ENCODE peak calls at places on chromosomes 2 and 18, in seven cellular contexts. N is testis, P is MM.1S, W is left ventricle myocardium inferior, Y is AG10803, E is colonic mucosa, B is mucosa of descending colon. J is an unnamed sample.

GRCh38 chr2:40844353-40845277 is 392.7 kb upstream of the SLC8A1 start:
- DNase-seq in N (no peak), P (no peak), W (no peak), Y (no peak), E (no peak), B (no peak), J (no peak)

GRCh38 chr18:10752407-10752806 is 226.6 kb downstream of the NAPG start:
- DNase-seq in N (no peak), P (no peak), W (no peak), Y (peak), E (no peak), B (no peak), J (no peak)

GRCh38 chr18:72986103-72986502 is 118.3 kb upstream of the NETO1 start:
- DNase-seq in N (no peak), P (no peak), W (no peak), Y (no peak), E (no peak), B (no peak), J (no peak)

GRCh38 chr2:220365023-220365422 is 737.6 kb downstream of the SLC4A3 start:
- DNase-seq in N (no peak), P (no peak), W (no peak), Y (peak), E (no peak), B (no peak), J (no peak)

GRCh38 chr2:105299290-105299689 is 30.2 kb downstream of the TGFBRAP1 start:
- DNase-seq in N (no peak), P (no peak), W (no peak), Y (no peak), E (no peak), B (no peak), J (no peak)

GRCh38 chr2:237791977-237792727 is 6.4 kb upstream of the RBM44 start:
- DNase-seq in N (no peak), P (no peak), W (no peak), Y (peak), E (no peak), B (no peak), J (no peak)

GRCh38 chr2:165313448-165313847 is 74.2 kb downstream of the SCN2A start:
- DNase-seq in N (no peak), P (no peak), W (no peak), Y (no peak), E (no peak), B (no peak), J (no peak)

GRCh38 chr2:121242175-121242875 is 42.7 kb downstream of the TFCP2L1 start:
- DNase-seq in N (no peak), P (no peak), W (no peak), Y (no peak), E (no peak), B (no peak), J (no peak)

GRCh38 chr18:5868218-5868904 is 27.0 kb downstream of the TMEM200C start:
- DNase-seq in N (peak), P (peak), W (peak), Y (peak), E (peak), B (peak), J (peak)

GRCh38 chr18:79887181-79888000 is 64.1 kb downstream of the SLC66A2 start:
- DNase-seq in N (peak), P (no peak), W (no peak), Y (no peak), E (no peak), B (peak), J (no peak)

GRCh38 chr18:78611201-78611800 is 368.3 kb upstream of the SALL3 start:
- DNase-seq in N (no peak), P (no peak), W (no peak), Y (no peak), E (no peak), B (no peak), J (no peak)

GRCh38 chr2:237943395-237944094 is 23.3 kb upstream of the UBE2F start:
- DNase-seq in N (no peak), P (no peak), W (no peak), Y (no peak), E (no peak), B (no peak), J (no peak)

GRCh38 chr2:239245872-239246701 is 154.7 kb downstream of the HDAC4 start:
- DNase-seq in N (no peak), P (no peak), W (no peak), Y (no peak), E (peak), B (peak), J (no peak)

GRCh38 chr18:79447703-79448367 is 52.1 kb downstream of the NFATC1 start:
- DNase-seq in N (no peak), P (no peak), W (no peak), Y (no peak), E (no peak), B (no peak), J (no peak)

GRCh38 chr2:184611221-184612085 is 13.1 kb downstream of the ZNF804A start:
- DNase-seq in N (no peak), P (peak), W (no peak), Y (peak), E (no peak), B (no peak), J (no peak)

GRCh38 chr2:148742373-148742772 is 97.8 kb downstream of the EPC2 start:
- DNase-seq in N (no peak), P (no peak), W (no peak), Y (no peak), E (no peak), B (no peak), J (no peak)

GRCh38 chr2:42755161-42755900 is 8.6 kb downstream of the OXER1 start:
- DNase-seq in N (peak), P (no peak), W (no peak), Y (peak), E (no peak), B (no peak), J (no peak)

GRCh38 chr2:72293620-72294019 is 146.0 kb upstream of the CYP26B1 start:
- DNase-seq in N (no peak), P (no peak), W (no peak), Y (peak), E (no peak), B (no peak), J (no peak)

GRCh38 chr2:236403125-236403524 is 138.9 kb upstream of the ASB18 start:
- DNase-seq in N (no peak), P (no peak), W (no peak), Y (no peak), E (no peak), B (no peak), J (peak)

GRCh38 chr2:46277470-46278190 is 19.6 kb upstream of the EPAS1 start:
- DNase-seq in N (no peak), P (peak), W (peak), Y (no peak), E (no peak), B (peak), J (no peak)

GRCh38 chr18:46716336-46716735 is 40.5 kb downstream of the ST8SIA5 start:
- DNase-seq in N (no peak), P (no peak), W (no peak), Y (no peak), E (no peak), B (no peak), J (no peak)

GRCh38 chr2:107259411-107260195 is 373.6 kb upstream of the ST6GAL2 start:
- DNase-seq in N (no peak), P (no peak), W (no peak), Y (no peak), E (no peak), B (no peak), J (no peak)

GRCh38 chr2:227230151-227230550 is 65.7 kb downstream of the COL4A3 start:
- DNase-seq in N (no peak), P (no peak), W (no peak), Y (no peak), E (no peak), B (no peak), J (no peak)

GRCh38 chr2:170292415-170292814 is 114.5 kb downstream of the MYO3B start:
- DNase-seq in N (no peak), P (no peak), W (no peak), Y (no peak), E (no peak), B (no peak), J (no peak)

GRCh38 chr2:45992021-45992745 is 305.0 kb upstream of the EPAS1 start:
- DNase-seq in N (no peak), P (no peak), W (no peak), Y (peak), E (peak), B (peak), J (no peak)

GRCh38 chr2:106187426-106187825 is 6.7 kb downstream of the UXS1 start:
- DNase-seq in N (no peak), P (no peak), W (no peak), Y (no peak), E (no peak), B (no peak), J (no peak)

GRCh38 chr2:223027442-223027841 is 24.5 kb upstream of the KCNE4 start:
- DNase-seq in N (no peak), P (no peak), W (no peak), Y (peak), E (no peak), B (no peak), J (no peak)

GRCh38 chr2:75666821-75667344 is 20.3 kb downstream of the MRPL19 start:
- DNase-seq in N (no peak), P (no peak), W (no peak), Y (no peak), E (no peak), B (no peak), J (no peak)

GRCh38 chr2:227503433-227504406 is 31.8 kb downstream of the AGFG1 start:
- DNase-seq in N (no peak), P (no peak), W (no peak), Y (peak), E (peak), B (peak), J (no peak)

GRCh38 chr18:44876024-44876423 is 195.3 kb downstream of the SETBP1 start:
- DNase-seq in N (no peak), P (no peak), W (no peak), Y (no peak), E (no peak), B (no peak), J (no peak)

GRCh38 chr18:45628979-45629958 is 14.0 kb downstream of the SLC14A2 start:
- DNase-seq in N (no peak), P (no peak), W (no peak), Y (peak), E (no peak), B (no peak), J (no peak)

GRCh38 chr2:212926948-212927347 is 224.5 kb downstream of the IKZF2 start:
- DNase-seq in N (peak), P (no peak), W (peak), Y (no peak), E (no peak), B (no peak), J (no peak)

GRCh38 chr2:60335533-60336237 is 217.8 kb downstream of the BCL11A start:
- DNase-seq in N (no peak), P (no peak), W (no peak), Y (no peak), E (no peak), B (no peak), J (no peak)

GRCh38 chr2:108226570-108226969 is 13.2 kb upstream of the SULT1C3 start:
- DNase-seq in N (no peak), P (no peak), W (no peak), Y (no peak), E (no peak), B (no peak), J (no peak)

GRCh38 chr18:60656563-60656962 is 284.0 kb upstream of the MC4R start:
- DNase-seq in N (no peak), P (no peak), W (no peak), Y (no peak), E (no peak), B (no peak), J (no peak)

GRCh38 chr18:12691021-12691420 is 11.5 kb downstream of the CEP76 start:
- DNase-seq in N (no peak), P (no peak), W (no peak), Y (no peak), E (no peak), B (no peak), J (no peak)

GRCh38 chr18:12689256-12689655 is 13.3 kb downstream of the CEP76 start:
- DNase-seq in N (no peak), P (no peak), W (no peak), Y (no peak), E (no peak), B (no peak), J (no peak)

DNA sequence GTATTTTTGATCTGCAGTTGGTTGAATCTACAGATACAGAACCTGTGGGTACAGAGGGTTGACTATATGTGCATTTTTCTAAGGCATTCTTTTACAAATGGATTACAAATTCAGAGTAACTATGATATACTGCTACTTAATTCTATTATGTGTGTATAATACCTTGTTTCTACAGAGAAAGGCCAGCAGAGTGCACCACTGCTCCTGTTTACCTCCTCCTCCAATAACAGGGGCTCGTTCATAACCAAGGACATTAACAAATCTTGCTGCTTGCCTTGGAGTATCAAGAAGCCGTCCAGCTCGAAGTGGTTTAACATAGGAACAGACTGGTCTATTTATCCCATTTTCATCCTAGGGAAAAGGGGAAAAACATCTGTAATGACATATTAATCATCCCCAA is 16.4 kb downstream of the CEP76 start:
- DNase-seq in N (no peak), P (no peak), W (no peak), Y (peak), E (no peak), B (no peak), J (no peak)
- TF ChIP-seq CTCF in N (no peak), P (no peak), W (no peak), Y (no peak), E (no peak), B (no peak), J (no peak)

GRCh38 chr2:232551289-232551688 is 800 bp downstream of the EIF4E2 start:
- DNase-seq in N (no peak), P (no peak), W (no peak), Y (no peak), E (no peak), B (no peak), J (no peak)

GRCh38 chr2:232547991-232548390 is 2.4 kb downstream of the TIGD1 start:
- DNase-seq in N (no peak), P (no peak), W (no peak), Y (no peak), E (no peak), B (no peak), J (no peak)

GRCh38 chr2:232551776-232552175 is 1.3 kb downstream of the EIF4E2 start:
- DNase-seq in N (no peak), P (no peak), W (no peak), Y (no peak), E (no peak), B (no peak), J (no peak)

GRCh38 chr2:232549655-232550350 is 554 bp downstream of the TIGD1 start:
- DNase-seq in N (no peak), P (no peak), W (no peak), Y (no peak), E (no peak), B (no peak), J (no peak)

GRCh38 chr2:232550351-232551261 is at the start of the genes EIF4E2 and TIGD1:
- DNase-seq in N (peak), P (peak), W (peak), Y (peak), E (peak), B (peak), J (peak)
- TF ChIP-seq CTCF in N (no peak), P (peak), W (peak), Y (peak), E (peak), B (no peak), J (peak)

DNA sequence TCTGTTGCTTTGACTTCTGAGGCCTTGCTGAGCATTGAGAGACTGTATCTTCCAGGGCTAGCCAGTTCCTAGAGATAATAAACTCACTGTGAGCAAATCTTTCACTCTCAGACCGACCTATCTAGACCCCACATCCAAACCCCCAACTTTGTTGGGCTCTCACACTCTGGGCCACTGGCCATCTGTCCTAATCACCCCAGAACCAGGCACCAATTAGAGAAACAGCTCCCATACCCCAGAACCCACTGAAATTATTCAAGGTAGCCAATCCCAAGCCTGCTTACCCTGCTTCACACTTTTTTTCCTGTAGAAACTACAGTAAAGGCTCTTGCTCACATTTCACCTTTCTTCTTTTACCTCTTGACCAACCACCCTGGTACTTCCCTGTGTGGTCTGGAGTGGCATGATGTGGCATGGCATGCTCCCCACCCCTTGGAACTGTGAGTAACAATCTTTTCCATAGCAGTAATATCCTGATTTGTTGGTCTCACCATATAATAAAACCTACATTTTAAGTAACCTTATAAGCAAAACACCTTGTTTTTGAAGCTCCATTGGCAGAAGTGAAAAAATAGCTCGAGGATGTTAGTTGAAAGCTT is 55.2 kb downstream of the ANKRD12 start:
- DNase-seq in N (no peak), P (no peak), W (no peak), Y (no peak), E (no peak), B (no peak), J (no peak)
- TF ChIP-seq CTCF in N (no peak), P (no peak), W (no peak), Y (no peak), E (no peak), B (no peak), J (no peak)

GRCh38 chr2:16630463-16630862 is 35.2 kb downstream of the CYRIA start:
- DNase-seq in N (no peak), P (no peak), W (no peak), Y (no peak), E (no peak), B (no peak), J (no peak)
- TF ChIP-seq CTCF in N (no peak), P (no peak), W (no peak), Y (no peak), E (no peak), B (no peak), J (no peak)

DNA sequence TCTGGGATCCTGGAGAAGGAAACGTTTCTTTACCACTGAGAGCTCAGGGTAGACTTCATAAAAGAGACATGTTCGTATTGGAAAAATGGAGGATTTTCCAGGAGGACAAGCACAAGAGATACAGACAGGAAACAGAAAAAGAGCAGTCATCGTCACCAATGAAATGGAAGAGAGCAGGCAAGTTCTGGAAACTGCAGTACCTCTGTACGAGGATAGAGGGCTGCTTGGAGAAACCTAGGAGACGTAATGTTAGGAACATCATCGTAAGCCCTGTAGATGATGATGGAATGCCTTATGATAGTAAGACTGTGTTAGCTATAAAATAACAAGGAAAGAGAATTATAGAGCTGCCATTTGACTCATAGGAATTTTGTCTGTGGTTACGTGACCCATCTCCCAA is 121.1 kb upstream of the KLHL14 start:
- DNase-seq in N (no peak), P (no peak), W (no peak), Y (no peak), E (no peak), B (no peak), J (no peak)
- TF ChIP-seq CTCF in N (no peak), P (no peak), W (no peak), Y (no peak), E (no peak), B (no peak), J (peak)

J was measured in glutamatergic neuron.